ENCODE peak calls at places on chromosomes 5 and 9, in four cellular contexts. K, E, L and C are unnamed samples.

GRCh38 chr9:36396985-36397384 is 3.1 kb downstream of the RNF38 start:
- DNase-seq in L (no peak), E (no peak), K (no peak), C (no peak)

GRCh38 chr5:36150676-36151433 is 832 bp downstream of the LMBRD2 start:
- DNase-seq in E (no peak), L (peak; percentile 22), K (peak; percentile 48), C (peak; percentile 14)

GRCh38 chr9:2209400-2209799 is 194.3 kb downstream of the SMARCA2 start:
- DNase-seq in L (no peak), K (no peak), E (no peak), C (no peak)

GRCh38 chr5:138696501-138696900 is 56.7 kb upstream of the CTNNA1 start:
- DNase-seq in E (no peak), K (peak; percentile 94), L (no peak), C (no peak)

GRCh38 chr5:65858316-65858715 is 68.1 kb upstream of the ERBIN start:
- DNase-seq in E (no peak), L (no peak), K (peak; percentile 54), C (no peak)

GRCh38 chr9:113574381-113575262 is 111.1 kb downstream of the RGS3 start:
- DNase-seq in K (no peak), L (no peak), E (no peak), C (no peak)

GRCh38 chr9:126695186-126696090 is 81.7 kb downstream of the LMX1B start:
- DNase-seq in L (no peak), K (no peak), E (no peak), C (no peak)

GRCh38 chr5:137054335-137054734 is 444.8 kb downstream of the SPOCK1 start:
- DNase-seq in K (no peak), L (no peak), E (no peak), C (no peak)

GRCh38 chr9:23621166-23621565 is 204.9 kb downstream of the ELAVL2 start:
- DNase-seq in L (no peak), E (no peak), K (no peak), C (no peak)

GRCh38 chr5:137264573-137264972 is 234.6 kb downstream of the SPOCK1 start:
- DNase-seq in K (peak; percentile 57), L (no peak), E (no peak), C (no peak)

GRCh38 chr5:112548246-112548982 is 129.3 kb upstream of the EPB41L4A start:
- DNase-seq in E (no peak), L (no peak), K (peak; percentile 83), C (no peak)

GRCh38 chr9:99749641-99750040 is 72.0 kb upstream of the NR4A3 start:
- DNase-seq in L (no peak), E (no peak), K (no peak), C (no peak)

GRCh38 chr5:67289763-67290521 is 93.3 kb upstream of the CD180 start:
- DNase-seq in L (no peak), K (no peak), E (no peak), C (no peak)